ENCODE peak calls at places on chromosomes 6 and 20, in four cellular contexts. One of them, this sample, is unnamed.

GRCh38 chr6:161079566-161080262 is 88.1 kb downstream of the MAP3K4 start:
- DNase-seq in nephron progenitor cell: no peak
- DNase-seq in GM13977: no peak
- DNase-seq in AG04449: peak
- DNase-seq in this sample: no peak

GRCh38 chr6:166907373-166907841 is 48.9 kb downstream of the RNASET2 start:
- DNase-seq in nephron progenitor cell: no peak
- DNase-seq in GM13977: peak
- DNase-seq in AG04449: no peak
- DNase-seq in this sample: no peak

GRCh38 chr20:46137816-46138215 is 19.7 kb downstream of the CD40 start:
- DNase-seq in nephron progenitor cell: no peak
- DNase-seq in GM13977: no peak
- DNase-seq in AG04449: no peak
- DNase-seq in this sample: no peak

GRCh38 chr20:25539742-25540201 is 45.6 kb downstream of the NINL start:
- DNase-seq in nephron progenitor cell: no peak
- DNase-seq in GM13977: no peak
- DNase-seq in AG04449: no peak
- DNase-seq in this sample: no peak

GRCh38 chr6:94376876-94377275 is 957.5 kb upstream of the EPHA7 start:
- DNase-seq in nephron progenitor cell: no peak
- DNase-seq in GM13977: no peak
- DNase-seq in AG04449: no peak
- DNase-seq in this sample: no peak

GRCh38 chr6:125773387-125774341 is 17.1 kb upstream of the NCOA7 start:
- DNase-seq in nephron progenitor cell: no peak
- DNase-seq in GM13977: no peak
- DNase-seq in AG04449: no peak
- DNase-seq in this sample: no peak

GRCh38 chr6:109455161-109455501 is 441 bp downstream of the MICAL1 start:
- DNase-seq in nephron progenitor cell: peak
- DNase-seq in GM13977: peak
- DNase-seq in AG04449: no peak
- DNase-seq in this sample: no peak

GRCh38 chr6:27145731-27146455 is 101.6 kb upstream of the PRSS16 start:
- DNase-seq in nephron progenitor cell: peak
- DNase-seq in GM13977: peak
- DNase-seq in AG04449: peak
- DNase-seq in this sample: no peak

GRCh38 chr6:53358440-53359087 is 9.8 kb upstream of the ELOVL5 start:
- DNase-seq in nephron progenitor cell: no peak
- DNase-seq in GM13977: no peak
- DNase-seq in AG04449: no peak
- DNase-seq in this sample: no peak

GRCh38 chr20:7879883-7880282 is 60.4 kb downstream of the HAO1 start:
- DNase-seq in nephron progenitor cell: no peak
- DNase-seq in GM13977: no peak
- DNase-seq in AG04449: no peak
- DNase-seq in this sample: no peak

GRCh38 chr20:45968801-45969711 is 2.9 kb downstream of the ZNF335 start:
- DNase-seq in nephron progenitor cell: no peak
- DNase-seq in GM13977: no peak
- DNase-seq in AG04449: no peak
- DNase-seq in this sample: no peak

GRCh38 chr6:27157461-27158315 is 89.8 kb upstream of the PRSS16 start:
- DNase-seq in nephron progenitor cell: peak
- DNase-seq in GM13977: no peak
- DNase-seq in AG04449: peak
- DNase-seq in this sample: no peak

GRCh38 chr20:62356948-62357667 is 10.0 kb downstream of the LAMA5 start:
- DNase-seq in nephron progenitor cell: no peak
- DNase-seq in GM13977: no peak
- DNase-seq in AG04449: no peak
- DNase-seq in this sample: no peak

GRCh38 chr20:57803718-57804005 is 93.8 kb upstream of the PMEPA1 start:
- DNase-seq in nephron progenitor cell: no peak
- DNase-seq in GM13977: no peak
- DNase-seq in AG04449: no peak
- DNase-seq in this sample: no peak

GRCh38 chr6:129030231-129030630 is 147.3 kb downstream of the LAMA2 start:
- DNase-seq in nephron progenitor cell: no peak
- DNase-seq in GM13977: no peak
- DNase-seq in AG04449: no peak
- DNase-seq in this sample: no peak

GRCh38 chr6:121485359-121485809 is 49.9 kb downstream of the GJA1 start:
- DNase-seq in nephron progenitor cell: no peak
- DNase-seq in GM13977: no peak
- DNase-seq in AG04449: no peak
- DNase-seq in this sample: no peak

GRCh38 chr6:160931378-160932343 is 59.9 kb upstream of the MAP3K4 start:
- DNase-seq in nephron progenitor cell: no peak
- DNase-seq in GM13977: peak
- DNase-seq in AG04449: no peak
- DNase-seq in this sample: no peak

GRCh38 chr6:33004940-33005339 is 4.5 kb downstream of the HLA-DOA start:
- DNase-seq in nephron progenitor cell: no peak
- DNase-seq in GM13977: no peak
- DNase-seq in AG04449: no peak
- DNase-seq in this sample: no peak

GRCh38 chr20:31861346-31862156 is 8.8 kb downstream of the DUSP15 start:
- DNase-seq in nephron progenitor cell: peak
- DNase-seq in GM13977: peak
- DNase-seq in AG04449: no peak
- DNase-seq in this sample: peak

GRCh38 chr6:52284131-52284459 is 447 bp downstream of the MCM3 start:
- DNase-seq in nephron progenitor cell: peak
- DNase-seq in GM13977: no peak
- DNase-seq in AG04449: no peak
- DNase-seq in this sample: peak

GRCh38 chr6:10659697-10660348 is 34.6 kb downstream of the C6orf52 start:
- DNase-seq in nephron progenitor cell: peak
- DNase-seq in GM13977: no peak
- DNase-seq in AG04449: no peak
- DNase-seq in this sample: peak

GRCh38 chr20:4112490-4113420 is 97.4 kb upstream of the RNF24 start:
- DNase-seq in nephron progenitor cell: no peak
- DNase-seq in GM13977: peak
- DNase-seq in AG04449: no peak
- DNase-seq in this sample: no peak

GRCh38 chr6:111995409-111995808 is 58.5 kb upstream of the CCN6 start:
- DNase-seq in nephron progenitor cell: no peak
- DNase-seq in GM13977: no peak
- DNase-seq in AG04449: no peak
- DNase-seq in this sample: no peak

GRCh38 chr6:167415441-167415961 is 90.6 kb downstream of the TTLL2 start:
- DNase-seq in nephron progenitor cell: no peak
- DNase-seq in GM13977: no peak
- DNase-seq in AG04449: no peak
- DNase-seq in this sample: no peak

GRCh38 chr20:53949319-53949839 is 121.0 kb downstream of the BCAS1 start:
- DNase-seq in nephron progenitor cell: no peak
- DNase-seq in GM13977: peak
- DNase-seq in AG04449: peak
- DNase-seq in this sample: no peak

GRCh38 chr6:1789092-1789491 is 179.4 kb downstream of the FOXC1 start:
- DNase-seq in nephron progenitor cell: no peak
- DNase-seq in GM13977: no peak
- DNase-seq in AG04449: no peak
- DNase-seq in this sample: no peak

GRCh38 chr20:957544-957943 is 41.4 kb upstream of the ANGPT4 start:
- DNase-seq in nephron progenitor cell: no peak
- DNase-seq in GM13977: peak
- DNase-seq in AG04449: no peak
- DNase-seq in this sample: no peak

GRCh38 chr6:144134737-144135136 is 15.6 kb upstream of the STX11 start:
- DNase-seq in nephron progenitor cell: no peak
- DNase-seq in GM13977: no peak
- DNase-seq in AG04449: no peak
- DNase-seq in this sample: no peak

GRCh38 chr6:107337342-107337741 is 122.0 kb downstream of the PDSS2 start:
- DNase-seq in nephron progenitor cell: no peak
- DNase-seq in GM13977: no peak
- DNase-seq in AG04449: no peak
- DNase-seq in this sample: no peak

DNA sequence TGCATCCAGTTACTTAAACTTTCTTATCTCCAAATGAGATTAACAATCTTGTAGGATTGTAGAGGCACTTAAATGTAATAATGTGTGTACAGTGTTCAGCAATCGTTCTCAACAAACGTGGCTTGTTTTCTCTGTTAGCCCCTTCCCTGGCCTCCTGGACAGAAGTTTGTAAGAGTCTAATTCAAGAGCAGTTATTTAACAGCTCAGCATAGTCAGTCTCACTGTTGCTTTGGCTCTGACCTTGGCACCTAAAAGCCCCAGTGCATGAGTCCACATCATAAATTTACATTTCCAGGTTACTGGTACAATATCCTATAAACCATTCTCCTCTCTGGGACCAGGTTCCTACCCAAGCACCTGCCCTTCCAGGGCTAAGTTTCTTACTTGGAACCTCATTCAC is 11.5 kb upstream of the PHF3 start:
- DNase-seq in nephron progenitor cell: no peak
- DNase-seq in GM13977: no peak
- DNase-seq in AG04449: no peak
- DNase-seq in this sample: no peak
- TF ChIP-seq CTCF in nephron progenitor cell: no peak
- TF ChIP-seq CTCF in GM13977: no peak
- TF ChIP-seq CTCF in AG04449: no peak
- TF ChIP-seq CTCF in this sample: no peak

DNA sequence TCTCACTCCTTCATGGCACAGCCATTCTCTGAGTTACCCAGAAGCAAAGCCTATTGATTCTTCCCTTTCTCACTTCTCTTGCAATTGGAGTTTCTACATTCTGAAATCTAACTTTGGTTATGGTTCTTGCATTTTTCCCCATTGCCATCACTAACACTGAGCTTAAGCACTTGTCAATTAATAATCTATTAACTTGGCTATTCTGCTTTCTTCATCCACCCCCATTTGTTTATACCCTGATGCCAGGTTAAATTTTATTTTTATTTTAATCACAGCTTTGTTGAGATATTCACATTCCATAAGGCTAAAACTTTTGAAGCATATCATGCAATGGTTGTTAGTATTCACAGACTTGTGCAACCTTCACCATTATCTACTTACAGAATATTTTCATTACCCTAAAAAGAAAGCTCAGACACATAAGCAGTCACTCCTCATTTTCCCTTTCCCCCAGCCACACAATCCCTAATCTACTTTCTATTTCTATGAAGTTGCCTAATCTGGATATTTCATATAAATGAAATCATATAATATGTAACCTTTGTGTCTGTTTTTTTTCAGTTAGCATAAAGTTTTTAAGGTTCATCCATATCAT is 222.3 kb downstream of the UBE3D start:
- DNase-seq in nephron progenitor cell: no peak
- DNase-seq in GM13977: no peak
- DNase-seq in AG04449: no peak
- DNase-seq in this sample: no peak
- TF ChIP-seq CTCF in nephron progenitor cell: no peak
- TF ChIP-seq CTCF in GM13977: no peak
- TF ChIP-seq CTCF in AG04449: no peak
- TF ChIP-seq CTCF in this sample: no peak

GRCh38 chr6:36980876-36981619 is 4.9 kb downstream of the MTCH1 start:
- DNase-seq in nephron progenitor cell: no peak
- DNase-seq in GM13977: no peak
- DNase-seq in AG04449: no peak
- DNase-seq in this sample: no peak

GRCh38 chr6:36977470-36977941 is 8.5 kb downstream of the MTCH1 start:
- DNase-seq in nephron progenitor cell: peak
- DNase-seq in GM13977: peak
- DNase-seq in AG04449: no peak
- DNase-seq in this sample: no peak

GRCh38 chr6:36978687-36979086 is 7.3 kb downstream of the MTCH1 start:
- DNase-seq in nephron progenitor cell: no peak
- DNase-seq in GM13977: no peak
- DNase-seq in AG04449: no peak
- DNase-seq in this sample: no peak

GRCh38 chr6:36980129-36980528 is 5.9 kb downstream of the MTCH1 start:
- DNase-seq in nephron progenitor cell: no peak
- DNase-seq in GM13977: no peak
- DNase-seq in AG04449: no peak
- DNase-seq in this sample: no peak

DNA sequence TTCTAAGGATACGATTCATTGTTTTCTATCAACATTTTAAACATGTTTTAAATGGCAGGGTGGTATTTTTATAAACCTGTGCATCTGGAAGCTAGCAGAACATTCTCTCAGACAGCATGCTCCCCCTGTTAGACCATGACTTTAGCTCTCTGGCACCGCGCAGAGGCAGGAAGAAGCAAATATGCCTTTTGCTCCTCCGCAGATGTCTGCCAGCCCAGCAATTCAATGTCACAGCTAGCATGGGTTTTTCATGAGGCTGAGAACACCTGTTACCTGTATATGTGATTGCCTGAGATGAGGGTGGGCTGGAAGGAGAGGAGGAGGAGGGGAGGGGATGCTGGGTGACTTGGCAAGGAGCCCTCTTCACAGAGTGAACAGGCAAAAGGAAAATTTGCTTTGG is 6.7 kb downstream of the MTCH1 start:
- DNase-seq in nephron progenitor cell: no peak
- DNase-seq in GM13977: peak
- DNase-seq in AG04449: no peak
- DNase-seq in this sample: no peak
- TF ChIP-seq CTCF in nephron progenitor cell: no peak
- TF ChIP-seq CTCF in GM13977: peak
- TF ChIP-seq CTCF in AG04449: peak
- TF ChIP-seq CTCF in this sample: peak

GRCh38 chr20:63828951-63829350 is 2.1 kb downstream of the ZBTB46 start:
- DNase-seq in nephron progenitor cell: no peak
- DNase-seq in GM13977: no peak
- DNase-seq in AG04449: no peak
- DNase-seq in this sample: no peak

GRCh38 chr20:63826753-63827152 is 4.3 kb downstream of the ZBTB46 start:
- DNase-seq in nephron progenitor cell: no peak
- DNase-seq in GM13977: no peak
- DNase-seq in AG04449: no peak
- DNase-seq in this sample: no peak

GRCh38 chr20:63829598-63829942 is 1.5 kb downstream of the ZBTB46 start:
- DNase-seq in nephron progenitor cell: no peak
- DNase-seq in GM13977: peak
- DNase-seq in AG04449: no peak
- DNase-seq in this sample: no peak

GRCh38 chr20:63828545-63828944 is 2.5 kb downstream of the ZBTB46 start:
- DNase-seq in nephron progenitor cell: no peak
- DNase-seq in GM13977: no peak
- DNase-seq in AG04449: no peak
- DNase-seq in this sample: no peak

GRCh38 chr20:63828124-63828523 is 2.9 kb downstream of the ZBTB46 start:
- DNase-seq in nephron progenitor cell: no peak
- DNase-seq in GM13977: no peak
- DNase-seq in AG04449: no peak
- DNase-seq in this sample: no peak
- TF ChIP-seq CTCF in nephron progenitor cell: no peak
- TF ChIP-seq CTCF in GM13977: no peak
- TF ChIP-seq CTCF in AG04449: no peak
- TF ChIP-seq CTCF in this sample: no peak

This sample was measured in progenitor cell of endocrine pancreas.